ENCODE peak calls at places on chromosomes 7 and 10, in four cellular contexts. Z is tibial nerve, J is endothelial cell of umbilical vein, R is adrenal gland. D is an unnamed sample.

GRCh38 chr10:100033766-100034418 is 24.1 kb upstream of the DNMBP start:
- DNase-seq in Z (no peak), J (no peak), R (no peak), D (no peak)

GRCh38 chr10:97234403-97234802 is 48.6 kb upstream of the SLIT1 start:
- DNase-seq in Z (no peak), J (peak; percentile 62), R (no peak), D (no peak)

GRCh38 chr7:112290065-112290464 is 83.6 kb downstream of the ZNF277 start:
- DNase-seq in Z (no peak), J (no peak), R (no peak), D (no peak)

GRCh38 chr7:2993868-2994267 is 49.8 kb downstream of the CARD11 start:
- DNase-seq in Z (no peak), J (no peak), R (no peak), D (no peak)

GRCh38 chr10:94307046-94307615 is 55.6 kb downstream of the NOC3L start:
- DNase-seq in Z (no peak), J (peak; percentile 51), R (no peak), D (no peak)

GRCh38 chr10:70773965-70774809 is 11.0 kb downstream of the TBATA start:
- DNase-seq in Z (no peak), J (no peak), R (no peak), D (no peak)

GRCh38 chr7:41448104-41448503 is 254.8 kb downstream of the INHBA start:
- DNase-seq in Z (no peak), J (no peak), R (no peak), D (no peak)

GRCh38 chr10:102408728-102409603 is 9.6 kb downstream of the PSD start:
- DNase-seq in Z (no peak), J (no peak), R (peak; percentile 53), D (no peak)

GRCh38 chr10:34147641-34148040 is 667.5 kb downstream of the PARD3 start:
- DNase-seq in Z (no peak), J (no peak), R (no peak), D (no peak)

GRCh38 chr10:96470108-96470743 is 43.5 kb downstream of the TLL2 start:
- DNase-seq in Z (no peak), J (peak; percentile 36), R (no peak), D (peak; percentile 62)

GRCh38 chr10:60343254-60343653 is 46.4 kb downstream of the ANK3 start:
- DNase-seq in Z (no peak), J (no peak), R (no peak), D (no peak)

GRCh38 chr7:24877790-24878311 is 102.1 kb downstream of the OSBPL3 start:
- DNase-seq in Z (no peak), J (no peak), R (no peak), D (no peak)

GRCh38 chr7:148191391-148192076 is 399.0 kb upstream of the C7orf33 start:
- DNase-seq in Z (no peak), J (no peak), R (no peak), D (no peak)

GRCh38 chr10:117956972-117957371 is 89.8 kb downstream of the RAB11FIP2 start:
- DNase-seq in Z (no peak), J (no peak), R (no peak), D (no peak)

GRCh38 chr7:42292991-42293521 is 56.0 kb upstream of the GLI3 start:
- DNase-seq in Z (no peak), J (no peak), R (no peak), D (no peak)

GRCh38 chr7:137801003-137801402 is 45.8 kb downstream of the DGKI start:
- DNase-seq in Z (no peak), J (peak; percentile 88), R (no peak), D (no peak)

GRCh38 chr7:41570766-41571165 is 132.1 kb downstream of the INHBA start:
- DNase-seq in Z (no peak), J (no peak), R (no peak), D (no peak)

GRCh38 chr10:98041352-98042043 is 11.1 kb upstream of the CRTAC1 start:
- DNase-seq in Z (peak; percentile 47), J (peak; percentile 60), R (peak; percentile 60), D (no peak)

GRCh38 chr10:23293145-23293724 is 51.4 kb downstream of the C10orf67 start:
- DNase-seq in Z (no peak), J (peak; percentile 33), R (no peak), D (no peak)

GRCh38 chr7:156360835-156361234 is 279.7 kb upstream of the RNF32 start:
- DNase-seq in Z (no peak), J (no peak), R (no peak), D (no peak)
- TF ChIP-seq POLR2A in Z (no peak), J (no peak), R (no peak), D (no peak)

GRCh38 chr10:62815373-62816111 is 624 bp downstream of the EGR2 start:
- DNase-seq in Z (no peak), J (peak; percentile 15), R (peak; percentile 26), D (no peak)

GRCh38 chr10:62817763-62818425 is 1.7 kb upstream of the EGR2 start:
- DNase-seq in Z (peak; percentile 43), J (peak; percentile 62), R (peak; percentile 71), D (peak; percentile 86)

GRCh38 chr10:62817120-62817762 is 1.1 kb upstream of the EGR2 start:
- DNase-seq in Z (no peak), J (peak; percentile 29), R (peak; percentile 54), D (peak; percentile 70)

GRCh38 chr10:62814901-62815372 is 1.2 kb downstream of the EGR2 start:
- DNase-seq in Z (no peak), J (no peak), R (no peak), D (no peak)

DNA sequence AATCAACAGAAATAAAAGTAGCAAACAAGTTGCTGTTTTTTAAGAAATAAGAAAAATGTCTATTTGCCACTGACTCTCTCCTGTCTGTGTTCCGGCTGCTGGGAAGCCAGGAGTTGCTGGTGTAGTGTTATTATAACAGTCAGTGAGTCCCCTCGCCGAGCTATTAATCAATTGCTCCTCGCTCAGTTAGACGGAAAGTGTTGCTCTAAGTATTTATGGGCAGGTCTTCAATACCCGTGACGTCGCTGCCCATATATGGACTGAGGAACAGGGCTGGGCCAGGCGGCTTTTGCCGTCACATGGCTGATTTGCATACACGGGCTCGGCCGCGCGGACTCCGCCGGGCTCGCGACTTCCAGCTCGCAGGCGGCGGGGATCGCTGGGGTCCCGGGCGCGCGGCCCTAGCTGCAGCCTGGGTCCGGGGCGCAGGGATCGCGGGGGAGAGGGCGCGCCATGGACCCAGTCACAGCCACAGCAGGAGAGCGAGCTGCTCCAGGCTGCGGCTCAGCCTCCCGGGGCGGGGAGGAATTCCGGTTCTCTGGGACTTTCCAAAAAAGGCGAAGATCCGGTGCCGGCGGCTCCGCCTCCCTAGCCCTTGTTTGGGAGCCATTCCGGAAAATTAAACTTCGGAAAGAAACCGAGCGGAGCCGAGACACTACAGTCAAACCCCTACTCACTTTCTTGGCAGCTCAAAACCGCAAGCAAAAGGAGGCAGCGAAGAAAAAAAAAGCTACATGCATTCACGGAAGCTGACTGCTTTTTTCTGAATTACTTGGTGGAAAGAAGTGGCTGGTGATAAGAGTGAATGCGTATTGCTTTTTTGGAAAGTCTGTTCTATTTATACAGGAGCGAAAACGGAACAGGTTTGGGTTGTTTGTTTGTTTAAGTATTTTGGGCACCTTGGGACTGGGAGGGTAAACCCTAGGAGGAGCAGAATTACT is at the start of gene EGR2:
- DNase-seq in Z (peak; percentile 82), J (peak; percentile 91), R (peak; percentile 92), D (peak; percentile 95)
- TF ChIP-seq POLR2A in Z (peak; percentile 63), J (no peak), R (no peak), D (no peak)

DNA sequence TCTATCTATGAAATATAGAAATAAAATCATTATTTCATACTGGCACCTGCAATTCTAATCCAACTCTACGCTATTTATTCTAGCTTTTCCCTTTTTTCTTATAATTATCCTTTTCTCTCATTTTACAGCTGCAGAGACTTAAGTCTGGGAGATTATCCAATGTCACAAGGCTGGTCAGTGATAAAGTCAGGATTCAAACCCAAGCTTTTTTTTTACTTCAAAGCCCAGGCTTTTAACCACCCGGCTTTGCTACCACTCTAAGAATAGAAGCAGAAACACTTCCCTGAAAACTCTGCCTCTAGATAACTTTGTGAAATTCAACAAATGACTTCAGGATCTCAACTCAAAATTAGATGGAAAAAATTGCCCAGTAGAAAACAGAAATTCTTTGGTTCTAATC is 552.5 kb downstream of the IPMK start:
- DNase-seq in Z (no peak), J (no peak), R (no peak), D (no peak)
- TF ChIP-seq POLR2A in Z (no peak), J (no peak), R (no peak), D (no peak)

GRCh38 chr7:23680417-23681405 is 712 bp downstream of the FAM221A start:
- DNase-seq in Z (peak; percentile 26), J (peak; percentile 50), R (peak; percentile 42), D (peak; percentile 74)

GRCh38 chr7:23685770-23686169 is 5.8 kb downstream of the FAM221A start:
- DNase-seq in Z (no peak), J (no peak), R (no peak), D (no peak)

GRCh38 chr7:23679898-23680416 is at the start of gene FAM221A:
- DNase-seq in Z (peak; percentile 72), J (peak; percentile 84), R (peak; percentile 89), D (peak; percentile 92)
- TF ChIP-seq POLR2A in Z (peak; percentile 71), J (no peak), R (no peak), D (peak; percentile 42)

DNA sequence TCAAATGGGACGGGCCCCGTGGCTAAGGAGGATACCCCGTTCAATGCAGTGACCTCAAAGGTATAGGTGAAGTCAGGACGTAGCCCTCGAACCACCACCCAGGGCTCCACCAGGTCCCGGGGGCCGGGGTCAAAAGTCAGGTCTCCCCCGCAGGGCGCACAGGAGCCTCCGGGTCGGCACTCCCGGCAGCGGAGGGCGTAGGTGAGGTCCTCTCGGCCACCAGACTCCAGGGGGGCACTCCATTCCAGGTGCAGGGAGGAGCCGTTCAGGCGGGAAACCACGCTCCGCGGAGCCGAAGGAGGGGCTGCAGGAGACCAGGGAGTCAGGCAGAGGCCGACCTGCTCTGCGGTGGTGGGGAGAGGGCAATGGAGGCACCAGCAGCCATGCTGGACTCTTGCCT is 7.7 kb downstream of the EPHB4 start:
- DNase-seq in Z (no peak), J (no peak), R (no peak), D (no peak)
- TF ChIP-seq POLR2A in Z (no peak), J (no peak), R (no peak), D (no peak)

GRCh38 chr7:50792342-50793114 is 9.8 kb upstream of the GRB10 start:
- DNase-seq in Z (no peak), J (peak; percentile 40), R (peak; percentile 36), D (no peak)
- TF ChIP-seq POLR2A in Z (no peak), J (no peak), R (no peak), D (no peak)

DNA sequence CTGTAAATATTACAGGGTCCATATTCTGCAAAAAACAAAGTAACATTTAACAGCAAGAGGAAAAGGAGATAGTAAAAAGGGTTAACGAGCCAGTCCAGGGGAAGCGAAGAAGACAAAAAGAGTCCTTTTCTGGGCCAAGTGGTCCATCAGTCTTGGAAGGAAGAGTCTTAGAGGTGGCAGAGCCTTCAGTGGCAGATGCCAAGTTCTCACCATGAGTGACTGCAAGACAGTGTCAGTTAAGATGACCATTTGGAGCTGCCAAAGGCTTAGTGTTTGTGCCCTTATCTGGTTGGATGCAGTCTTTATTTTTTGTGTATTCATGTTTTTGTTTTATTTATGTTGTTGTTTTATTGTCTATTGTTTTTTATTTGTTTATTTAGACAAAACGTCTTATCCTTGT is 125.7 kb upstream of the LANCL2 start:
- DNase-seq in Z (no peak), J (no peak), R (no peak), D (no peak)
- TF ChIP-seq POLR2A in Z (no peak), J (no peak), R (no peak), D (no peak)